ENCODE peak calls at places on chromosome 7, in nine cellular contexts. One of them, this sample, is unnamed.
A peak's percentile ranks its signal among the peaks of the same experiment; 100 is the strongest.

GRCh38 chr7:51067757-51068156 is 248.9 kb downstream of the COBL start:
- DNase-seq in HCT116: peak; percentile 35
- DNase-seq in MM.1S: peak; percentile 33
- DNase-seq in hepatocyte: peak; percentile 80
- DNase-seq in GM23248: peak; percentile 68
- DNase-seq in PC-3: peak; percentile 85
- DNase-seq in OCI-LY7: peak; percentile 29
- DNase-seq in SK-N-SH: peak; percentile 59
- DNase-seq in GM23338: peak; percentile 93
- DNase-seq in this sample: peak; percentile 83

GRCh38 chr7:32163911-32164310 is 93.7 kb upstream of the PDE1C start:
- DNase-seq in HCT116: no peak
- DNase-seq in MM.1S: no peak
- DNase-seq in hepatocyte: no peak
- DNase-seq in GM23248: peak; percentile 57
- DNase-seq in PC-3: no peak
- DNase-seq in OCI-LY7: no peak
- DNase-seq in SK-N-SH: no peak
- DNase-seq in GM23338: no peak
- DNase-seq in this sample: no peak

GRCh38 chr7:17044396-17044795 is 162.6 kb upstream of the AGR3 start:
- DNase-seq in HCT116: no peak
- DNase-seq in MM.1S: no peak
- DNase-seq in hepatocyte: no peak
- DNase-seq in GM23248: no peak
- DNase-seq in PC-3: no peak
- DNase-seq in OCI-LY7: no peak
- DNase-seq in SK-N-SH: no peak
- DNase-seq in GM23338: no peak
- DNase-seq in this sample: peak; percentile 54

GRCh38 chr7:8176370-8177081 is 85.4 kb downstream of the ICA1 start:
- DNase-seq in HCT116: no peak
- DNase-seq in MM.1S: peak; percentile 81
- DNase-seq in hepatocyte: no peak
- DNase-seq in GM23248: no peak
- DNase-seq in PC-3: no peak
- DNase-seq in OCI-LY7: peak; percentile 84
- DNase-seq in SK-N-SH: no peak
- DNase-seq in GM23338: no peak
- DNase-seq in this sample: no peak

GRCh38 chr7:107711301-107711700 is 32.6 kb upstream of the CBLL1 start:
- DNase-seq in HCT116: no peak
- DNase-seq in MM.1S: no peak
- DNase-seq in hepatocyte: no peak
- DNase-seq in GM23248: peak; percentile 74
- DNase-seq in PC-3: peak; percentile 41
- DNase-seq in OCI-LY7: no peak
- DNase-seq in SK-N-SH: no peak
- DNase-seq in GM23338: no peak
- DNase-seq in this sample: no peak

GRCh38 chr7:113267885-113268284 is 149.5 kb upstream of the SMIM30 start:
- DNase-seq in HCT116: no peak
- DNase-seq in MM.1S: no peak
- DNase-seq in hepatocyte: no peak
- DNase-seq in GM23248: peak; percentile 85
- DNase-seq in PC-3: peak; percentile 46
- DNase-seq in OCI-LY7: no peak
- DNase-seq in SK-N-SH: no peak
- DNase-seq in GM23338: no peak
- DNase-seq in this sample: no peak

GRCh38 chr7:3336042-3336665 is 35.1 kb downstream of the SDK1 start:
- DNase-seq in HCT116: no peak
- DNase-seq in MM.1S: no peak
- DNase-seq in hepatocyte: no peak
- DNase-seq in GM23248: no peak
- DNase-seq in PC-3: no peak
- DNase-seq in OCI-LY7: no peak
- DNase-seq in SK-N-SH: no peak
- DNase-seq in GM23338: peak; percentile 17
- DNase-seq in this sample: no peak

GRCh38 chr7:28855538-28856217 is 102.5 kb downstream of the TRIL start:
- DNase-seq in HCT116: peak; percentile 92
- DNase-seq in MM.1S: no peak
- DNase-seq in hepatocyte: peak; percentile 64
- DNase-seq in GM23248: peak; percentile 98
- DNase-seq in PC-3: peak; percentile 99
- DNase-seq in OCI-LY7: no peak
- DNase-seq in SK-N-SH: no peak
- DNase-seq in GM23338: no peak
- DNase-seq in this sample: no peak

GRCh38 chr7:56097700-56098099 is 4.9 kb upstream of the PHKG1 start:
- DNase-seq in HCT116: no peak
- DNase-seq in MM.1S: peak; percentile 71
- DNase-seq in hepatocyte: no peak
- DNase-seq in GM23248: peak; percentile 97
- DNase-seq in PC-3: peak; percentile 24
- DNase-seq in OCI-LY7: no peak
- DNase-seq in SK-N-SH: no peak
- DNase-seq in GM23338: no peak
- DNase-seq in this sample: no peak

GRCh38 chr7:142906643-142907042 is 21.1 kb upstream of the TRPV6 start:
- DNase-seq in HCT116: no peak
- DNase-seq in MM.1S: peak; percentile 74
- DNase-seq in hepatocyte: no peak
- DNase-seq in GM23248: no peak
- DNase-seq in PC-3: no peak
- DNase-seq in OCI-LY7: no peak
- DNase-seq in SK-N-SH: no peak
- DNase-seq in GM23338: no peak
- DNase-seq in this sample: no peak
- TF ChIP-seq EZH2phosphoT487 in HCT116: no peak
- TF ChIP-seq EZH2phosphoT487 in MM.1S: no peak
- TF ChIP-seq EZH2phosphoT487 in hepatocyte: no peak
- TF ChIP-seq EZH2phosphoT487 in GM23248: no peak
- TF ChIP-seq EZH2phosphoT487 in PC-3: no peak
- TF ChIP-seq EZH2phosphoT487 in OCI-LY7: no peak
- TF ChIP-seq EZH2phosphoT487 in SK-N-SH: no peak
- TF ChIP-seq EZH2phosphoT487 in GM23338: no peak
- TF ChIP-seq EZH2phosphoT487 in this sample: no peak

DNA sequence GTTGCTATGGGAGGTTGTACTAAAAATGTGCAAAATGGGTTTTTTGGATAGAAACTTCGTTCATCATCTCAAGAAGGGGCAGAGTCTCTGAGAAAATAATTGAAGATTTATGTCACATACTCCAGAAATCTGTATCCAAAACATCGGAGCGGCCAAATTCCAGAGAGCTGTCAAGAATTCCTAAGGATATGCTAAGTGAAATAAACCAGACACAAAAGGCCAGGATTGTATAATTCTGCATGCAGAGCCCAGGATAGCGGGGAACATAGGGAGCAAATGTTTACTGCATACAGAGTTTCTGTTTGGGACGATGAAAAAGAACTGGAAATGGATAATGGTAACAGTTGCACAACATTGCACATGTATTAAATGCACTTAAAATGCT is 224.2 kb upstream of the AUTS2 start:
- DNase-seq in HCT116: no peak
- DNase-seq in MM.1S: no peak
- DNase-seq in hepatocyte: peak; percentile 23
- DNase-seq in GM23248: peak; percentile 60
- DNase-seq in PC-3: no peak
- DNase-seq in OCI-LY7: no peak
- DNase-seq in SK-N-SH: no peak
- DNase-seq in GM23338: no peak
- DNase-seq in this sample: no peak
- H3K4me1 ChIP-seq in HCT116: no peaks in the 10 kb centered on the region
- H3K4me1 ChIP-seq in MM.1S: no peaks in the 10 kb centered on the region
- H3K4me1 ChIP-seq in hepatocyte: peaks cover 3% of the 10 kb centered on the region
- H3K4me1 ChIP-seq in GM23248: peaks cover 16% of the 10 kb centered on the region
- H3K4me1 ChIP-seq in PC-3: no peaks in the 10 kb centered on the region
- H3K4me1 ChIP-seq in OCI-LY7: peaks cover 18% of the 10 kb centered on the region
- H3K4me1 ChIP-seq in SK-N-SH: peaks cover 13% of the 10 kb centered on the region
- H3K4me1 ChIP-seq in GM23338: no peaks in the 10 kb centered on the region
- H3K4me1 ChIP-seq in this sample: no peaks in the 10 kb centered on the region

GRCh38 chr7:157383868-157384267 is 47.1 kb downstream of the DNAJB6 start:
- DNase-seq in HCT116: no peak
- DNase-seq in MM.1S: no peak
- DNase-seq in hepatocyte: no peak
- DNase-seq in GM23248: no peak
- DNase-seq in PC-3: peak; percentile 59
- DNase-seq in OCI-LY7: no peak
- DNase-seq in SK-N-SH: no peak
- DNase-seq in GM23338: no peak
- DNase-seq in this sample: no peak

GRCh38 chr7:157391036-157391710 is 54.4 kb downstream of the DNAJB6 start:
- DNase-seq in HCT116: no peak
- DNase-seq in MM.1S: no peak
- DNase-seq in hepatocyte: no peak
- DNase-seq in GM23248: no peak
- DNase-seq in PC-3: no peak
- DNase-seq in OCI-LY7: no peak
- DNase-seq in SK-N-SH: no peak
- DNase-seq in GM23338: no peak
- DNase-seq in this sample: no peak

GRCh38 chr7:157384301-157384700 is 47.5 kb downstream of the DNAJB6 start:
- DNase-seq in HCT116: no peak
- DNase-seq in MM.1S: no peak
- DNase-seq in hepatocyte: no peak
- DNase-seq in GM23248: no peak
- DNase-seq in PC-3: peak; percentile 74
- DNase-seq in OCI-LY7: no peak
- DNase-seq in SK-N-SH: no peak
- DNase-seq in GM23338: no peak
- DNase-seq in this sample: peak; percentile 16

GRCh38 chr7:157389951-157390730 is 53.3 kb downstream of the DNAJB6 start:
- DNase-seq in HCT116: no peak
- DNase-seq in MM.1S: no peak
- DNase-seq in hepatocyte: no peak
- DNase-seq in GM23248: peak; percentile 19
- DNase-seq in PC-3: no peak
- DNase-seq in OCI-LY7: no peak
- DNase-seq in SK-N-SH: no peak
- DNase-seq in GM23338: no peak
- DNase-seq in this sample: no peak

GRCh38 chr7:157386979-157387800 is 50.4 kb downstream of the DNAJB6 start:
- DNase-seq in HCT116: peak; percentile 69
- DNase-seq in MM.1S: peak; percentile 39
- DNase-seq in hepatocyte: peak; percentile 79
- DNase-seq in GM23248: peak; percentile 75
- DNase-seq in PC-3: peak; percentile 83
- DNase-seq in OCI-LY7: peak; percentile 91
- DNase-seq in SK-N-SH: peak; percentile 86
- DNase-seq in GM23338: peak; percentile 97
- DNase-seq in this sample: peak; percentile 84
- TF ChIP-seq EZH2phosphoT487 in HCT116: no peak
- TF ChIP-seq EZH2phosphoT487 in MM.1S: no peak
- TF ChIP-seq EZH2phosphoT487 in hepatocyte: no peak
- TF ChIP-seq EZH2phosphoT487 in GM23248: no peak
- TF ChIP-seq EZH2phosphoT487 in PC-3: no peak
- TF ChIP-seq EZH2phosphoT487 in OCI-LY7: no peak
- TF ChIP-seq EZH2phosphoT487 in SK-N-SH: no peak
- TF ChIP-seq EZH2phosphoT487 in GM23338: no peak
- TF ChIP-seq EZH2phosphoT487 in this sample: no peak

GRCh38 chr7:128100225-128100948 is 69.2 kb upstream of the LRRC4 start:
- DNase-seq in HCT116: no peak
- DNase-seq in MM.1S: no peak
- DNase-seq in hepatocyte: no peak
- DNase-seq in GM23248: peak; percentile 50
- DNase-seq in PC-3: no peak
- DNase-seq in OCI-LY7: no peak
- DNase-seq in SK-N-SH: no peak
- DNase-seq in GM23338: no peak
- DNase-seq in this sample: no peak
- H3K4me1 ChIP-seq in HCT116: no peaks in the 10 kb centered on the region
- H3K4me1 ChIP-seq in MM.1S: no peaks in the 10 kb centered on the region
- H3K4me1 ChIP-seq in hepatocyte: no peaks in the 10 kb centered on the region
- H3K4me1 ChIP-seq in GM23248: no peaks in the 10 kb centered on the region
- H3K4me1 ChIP-seq in PC-3: no peaks in the 10 kb centered on the region
- H3K4me1 ChIP-seq in OCI-LY7: peaks cover 32% of the 10 kb centered on the region
- H3K4me1 ChIP-seq in SK-N-SH: no peaks in the 10 kb centered on the region
- H3K4me1 ChIP-seq in GM23338: peaks cover 2% of the 10 kb centered on the region
- H3K4me1 ChIP-seq in this sample: no peaks in the 10 kb centered on the region

DNA sequence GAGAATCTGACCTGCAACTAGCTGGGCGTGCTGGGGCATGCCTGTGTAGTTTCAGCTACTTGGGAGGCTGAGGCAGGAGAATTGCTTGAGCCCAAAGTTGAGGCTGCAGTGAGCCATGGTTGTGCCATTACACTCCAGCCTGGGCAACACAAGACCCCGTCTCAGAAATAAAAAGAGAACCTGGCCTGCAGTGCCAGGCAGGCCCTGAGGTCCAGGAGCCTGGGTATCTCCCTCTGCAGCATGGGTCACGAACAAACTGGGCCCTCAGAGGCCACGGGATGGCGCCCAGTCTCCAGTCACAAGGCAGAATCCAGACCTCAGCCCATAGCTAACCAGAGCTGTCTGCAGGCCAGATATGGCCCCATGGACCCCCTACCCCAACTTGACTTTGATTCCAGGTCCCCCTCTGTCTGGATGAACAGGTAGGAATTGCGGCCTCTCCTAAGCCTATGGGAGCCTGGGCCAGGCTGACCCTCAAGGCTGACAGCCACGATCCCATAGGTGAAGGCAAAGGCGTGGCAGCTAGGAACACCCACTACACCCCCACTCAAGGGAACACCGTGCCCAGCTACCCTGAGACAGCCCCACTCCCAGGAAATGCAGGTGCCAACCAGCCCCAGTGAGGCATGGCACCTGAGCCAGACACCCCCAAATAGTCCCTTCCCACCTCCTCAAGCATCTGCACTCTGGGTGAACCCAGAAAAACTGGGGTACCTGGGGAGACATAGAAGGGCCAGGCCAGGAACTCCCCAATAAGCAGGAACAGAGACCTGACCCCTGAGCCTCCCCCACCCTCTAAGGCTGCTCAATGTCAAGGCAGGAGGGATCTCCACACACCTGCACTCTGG is 102.8 kb upstream of the TNRC18 start:
- DNase-seq in HCT116: no peak
- DNase-seq in MM.1S: peak; percentile 31
- DNase-seq in hepatocyte: peak; percentile 68
- DNase-seq in GM23248: peak; percentile 36
- DNase-seq in PC-3: peak; percentile 33
- DNase-seq in OCI-LY7: peak; percentile 29
- DNase-seq in SK-N-SH: peak; percentile 31
- DNase-seq in GM23338: peak; percentile 58
- DNase-seq in this sample: peak; percentile 50
- TF ChIP-seq EZH2phosphoT487 in HCT116: no peak
- TF ChIP-seq EZH2phosphoT487 in MM.1S: no peak
- TF ChIP-seq EZH2phosphoT487 in hepatocyte: no peak
- TF ChIP-seq EZH2phosphoT487 in GM23248: no peak
- TF ChIP-seq EZH2phosphoT487 in PC-3: no peak
- TF ChIP-seq EZH2phosphoT487 in OCI-LY7: no peak
- TF ChIP-seq EZH2phosphoT487 in SK-N-SH: no peak
- TF ChIP-seq EZH2phosphoT487 in GM23338: no peak
- TF ChIP-seq EZH2phosphoT487 in this sample: no peak

DNA sequence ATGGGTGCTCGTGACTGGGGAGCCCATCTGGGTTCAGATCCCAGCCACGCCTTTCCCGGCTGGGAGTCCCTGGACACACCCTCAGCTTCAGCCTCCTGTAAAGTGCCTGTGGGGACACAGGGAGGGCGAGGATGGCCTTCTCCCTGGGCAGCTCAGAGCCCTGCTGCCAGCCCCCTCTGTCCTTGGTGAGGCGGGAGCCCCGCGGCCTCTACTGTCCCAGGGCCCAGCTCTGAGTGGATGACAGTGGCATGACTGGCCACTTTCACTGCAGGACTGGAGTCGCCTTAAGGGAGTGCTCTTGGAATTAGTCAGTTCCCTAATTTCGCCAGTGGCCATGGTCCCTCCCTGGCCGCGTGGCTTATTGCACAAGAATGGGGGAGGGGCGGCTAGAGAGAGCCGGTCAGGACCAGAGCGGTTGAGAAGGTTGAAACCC is 4.6 kb downstream of the BRI3 start:
- DNase-seq in HCT116: peak; percentile 68
- DNase-seq in MM.1S: no peak
- DNase-seq in hepatocyte: peak; percentile 57
- DNase-seq in GM23248: peak; percentile 90
- DNase-seq in PC-3: peak; percentile 90
- DNase-seq in OCI-LY7: no peak
- DNase-seq in SK-N-SH: peak; percentile 33
- DNase-seq in GM23338: no peak
- DNase-seq in this sample: no peak
- H3K4me1 ChIP-seq in HCT116: peaks cover 42% of the 10 kb centered on the region
- H3K4me1 ChIP-seq in MM.1S: peaks cover 30% of the 10 kb centered on the region
- H3K4me1 ChIP-seq in hepatocyte: peaks cover 37% of the 10 kb centered on the region
- H3K4me1 ChIP-seq in GM23248: peaks cover 28% of the 10 kb centered on the region
- H3K4me1 ChIP-seq in PC-3: peaks cover 42% of the 10 kb centered on the region
- H3K4me1 ChIP-seq in OCI-LY7: peaks cover 12% of the 10 kb centered on the region
- H3K4me1 ChIP-seq in SK-N-SH: peaks cover 35% of the 10 kb centered on the region
- H3K4me1 ChIP-seq in GM23338: peaks cover 30% of the 10 kb centered on the region
- H3K4me1 ChIP-seq in this sample: peaks cover 8% of the 10 kb centered on the region

This sample was measured in neural progenitor cell.